ENCODE peak calls at places on chromosome 5, in five cellular contexts. T is aorta, P is astrocyte, C is IMR-90, U is left ventricle myocardium inferior. W is an unnamed sample. For H3K4me1, the result is how much of the 10 kb centered on the place peaks cover.

GRCh38 chr5:62692946-62693713 is 114.5 kb downstream of the LRRC70 start:
- DNase-seq in T (no peak), P (no peak), C (no peak), U (no peak), W (no peak)

GRCh38 chr5:125412051-125412560 is 665.7 kb upstream of the ZNF608 start:
- DNase-seq in T (no peak), P (peak), C (no peak), U (no peak), W (no peak)

GRCh38 chr5:142655339-142656267 is 30.3 kb downstream of the FGF1 start:
- DNase-seq in T (peak), P (no peak), C (peak), U (peak), W (peak)

GRCh38 chr5:1265461-1266455 is 29.1 kb downstream of the TERT start:
- DNase-seq in T (no peak), P (no peak), C (no peak), U (no peak), W (no peak)

GRCh38 chr5:157279605-157280239 is 13.8 kb downstream of the CYFIP2 start:
- DNase-seq in T (no peak), P (no peak), C (no peak), U (no peak), W (no peak)

GRCh38 chr5:107400328-107400727 is 270.4 kb downstream of the EFNA5 start:
- DNase-seq in T (no peak), P (no peak), C (no peak), U (no peak), W (no peak)

GRCh38 chr5:86407711-86408110 is 210.0 kb upstream of the COX7C start:
- DNase-seq in T (no peak), P (no peak), C (no peak), U (no peak), W (no peak)

GRCh38 chr5:159156839-159157238 is 52.5 kb downstream of the RNF145 start:
- DNase-seq in T (no peak), P (peak), C (peak), U (no peak), W (no peak)

GRCh38 chr5:33734541-33734940 is 157.2 kb downstream of the ADAMTS12 start:
- DNase-seq in T (no peak), P (peak), C (peak), U (no peak), W (no peak)

GRCh38 chr5:81755320-81755719 is 4.4 kb upstream of the SSBP2 start:
- DNase-seq in T (peak), P (peak), C (peak), U (peak), W (peak)

GRCh38 chr5:102286465-102286864 is 9.6 kb downstream of the SLCO4C1 start:
- DNase-seq in T (no peak), P (no peak), C (no peak), U (no peak), W (no peak)

GRCh38 chr5:145975361-145976066 is 39.1 kb downstream of the SH3RF2 start:
- DNase-seq in T (peak), P (peak), C (peak), U (no peak), W (peak)

GRCh38 chr5:176857514-176858273 is 41.5 kb downstream of the HK3 start:
- DNase-seq in T (no peak), P (no peak), C (no peak), U (no peak), W (no peak)
- H3K27ac ChIP-seq in T (no peak), P (no peak), C (no peak), U (no peak), W (no peak)

GRCh38 chr5:95815143-95815729 is 7.3 kb downstream of the GLRX start:
- DNase-seq in T (no peak), P (no peak), C (no peak), U (no peak), W (no peak)

GRCh38 chr5:95816803-95817202 is 5.7 kb downstream of the GLRX start:
- DNase-seq in T (no peak), P (no peak), C (no peak), U (no peak), W (no peak)

GRCh38 chr5:95816341-95816740 is 6.2 kb downstream of the GLRX start:
- DNase-seq in T (no peak), P (no peak), C (no peak), U (no peak), W (no peak)

GRCh38 chr5:95818181-95819147 is 4.1 kb downstream of the GLRX start:
- DNase-seq in T (peak), P (no peak), C (no peak), U (no peak), W (no peak)

DNA sequence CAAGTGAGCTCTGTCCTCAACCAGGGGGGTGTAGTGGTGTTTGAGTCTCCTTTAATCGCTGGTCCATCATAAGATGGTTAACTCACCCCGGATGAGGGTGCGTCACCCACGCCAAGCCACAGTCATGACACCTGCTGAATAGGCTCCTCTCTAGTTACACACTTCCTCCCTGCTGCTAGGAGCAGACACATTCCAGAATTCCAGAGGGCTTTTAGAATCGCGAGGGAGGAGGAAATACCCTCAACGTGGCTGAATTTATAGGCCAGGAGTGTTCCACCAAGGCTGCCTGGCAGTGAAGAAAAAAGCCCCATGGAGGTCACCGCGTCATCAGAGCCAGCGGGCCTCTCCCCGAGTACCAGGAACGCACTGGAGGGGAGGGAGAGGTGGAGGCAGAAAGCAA is 5.1 kb downstream of the GLRX start:
- DNase-seq in T (no peak), P (peak), C (peak), U (no peak), W (peak)
- H3K4me3 ChIP-seq in T (no peak), P (no peak), C (no peak), U (peak), W (peak)

GRCh38 chr5:160262665-160263064 is 33.4 kb downstream of the FABP6 start:
- DNase-seq in T (no peak), P (no peak), C (no peak), U (no peak), W (no peak)

GRCh38 chr5:160260881-160261815 is 31.8 kb downstream of the FABP6 start:
- DNase-seq in T (no peak), P (peak), C (peak), U (no peak), W (no peak)

GRCh38 chr5:160260006-160260775 is 30.9 kb downstream of the FABP6 start:
- DNase-seq in T (no peak), P (no peak), C (peak), U (no peak), W (no peak)

GRCh38 chr5:160263326-160263850 is 34.1 kb downstream of the FABP6 start:
- DNase-seq in T (no peak), P (no peak), C (no peak), U (no peak), W (no peak)

DNA sequence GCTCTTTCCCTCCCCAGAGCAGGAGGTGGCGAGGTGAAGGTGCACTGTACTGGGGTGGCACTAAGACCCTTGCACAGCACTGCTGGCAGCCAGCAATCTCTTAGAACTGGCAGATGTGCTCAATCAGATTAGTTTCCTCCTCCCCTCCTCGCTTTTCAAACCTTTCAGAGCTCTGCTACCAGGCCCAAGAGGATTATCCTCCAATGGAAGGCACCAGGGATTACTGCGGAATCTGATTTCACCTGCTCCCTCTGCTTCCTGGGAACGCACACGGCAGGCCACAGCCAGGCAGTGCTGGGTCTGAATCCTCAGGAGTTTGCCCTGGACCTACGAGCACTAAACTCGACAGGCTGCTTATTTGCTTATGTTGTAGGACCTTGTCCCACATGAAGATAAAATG is 32.8 kb downstream of the FABP6 start:
- DNase-seq in T (no peak), P (no peak), C (no peak), U (no peak), W (no peak)
- H3K4me1 ChIP-seq in T (under half), P (under half), C (under half), U (under half), W (under half)

GRCh38 chr5:75055727-75056144 is 3.4 kb upstream of the GCNT4 start:
- DNase-seq in T (no peak), P (peak), C (peak), U (no peak), W (no peak)
- H3K27ac ChIP-seq in T (no peak), P (peak), C (peak), U (no peak), W (no peak)

DNA sequence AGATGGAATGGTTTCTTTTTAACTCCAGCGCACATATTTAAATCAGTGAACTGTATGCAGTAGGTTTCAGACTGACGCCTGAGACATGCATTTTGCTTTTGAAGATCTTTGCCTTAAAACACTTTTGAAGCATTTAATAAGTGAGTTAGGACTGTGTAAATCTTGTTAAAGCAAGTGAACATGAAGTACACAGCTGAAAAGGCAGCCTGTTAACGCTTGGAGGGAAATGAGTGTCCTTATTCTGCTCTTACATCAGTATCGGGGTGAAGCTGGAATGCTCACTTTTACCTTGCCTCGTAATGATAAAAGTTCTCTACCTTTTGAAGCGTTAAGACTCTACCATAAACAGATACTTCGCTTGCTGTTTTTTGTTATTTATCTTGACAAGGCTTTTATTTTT is 552.2 kb downstream of the ZNF608 start:
- DNase-seq in T (no peak), P (no peak), C (no peak), U (no peak), W (no peak)
- H3K4me3 ChIP-seq in T (no peak), P (no peak), C (no peak), U (no peak), W (no peak)

DNA sequence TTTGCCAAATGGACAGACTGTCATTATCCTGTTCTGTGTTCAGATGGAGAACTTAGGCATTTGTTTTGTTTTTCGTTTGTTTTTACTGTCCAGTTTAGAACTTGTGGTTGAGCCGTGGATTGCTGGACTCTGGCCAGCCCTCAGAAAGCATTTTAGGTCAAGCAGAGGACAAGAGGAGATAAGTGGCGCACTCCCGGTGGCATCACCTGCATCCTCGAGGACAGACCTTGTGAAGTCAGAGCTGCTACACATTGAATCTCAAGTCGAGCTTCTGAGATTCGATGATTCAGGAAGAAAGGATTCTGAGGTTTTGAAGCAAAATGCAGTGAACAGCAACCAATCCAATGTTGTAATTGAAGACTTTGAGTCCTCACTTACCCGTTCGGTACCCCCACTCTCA is 8.9 kb downstream of the MTRR start:
- DNase-seq in T (no peak), P (peak), C (peak), U (no peak), W (no peak)
- H3K4me1 ChIP-seq in T (under half), P (under half), C (under half), U (under half), W (under half)

GRCh38 chr5:54909911-54910870 is 75.2 kb downstream of the ESM1 start:
- DNase-seq in T (no peak), P (peak), C (peak), U (no peak), W (no peak)
- H3K27ac ChIP-seq in T (no peak), P (peak), C (peak), U (no peak), W (no peak)

GRCh38 chr5:160155017-160155725 is 35.9 kb upstream of the PWWP2A start:
- DNase-seq in T (no peak), P (no peak), C (no peak), U (no peak), W (no peak)

GRCh38 chr5:160158087-160158486 is 38.8 kb upstream of the PWWP2A start:
- DNase-seq in T (no peak), P (no peak), C (no peak), U (no peak), W (no peak)

GRCh38 chr5:160162910-160163309 is 43.7 kb upstream of the PWWP2A start:
- DNase-seq in T (no peak), P (no peak), C (no peak), U (no peak), W (no peak)

GRCh38 chr5:160161626-160162025 is 42.4 kb upstream of the PWWP2A start:
- DNase-seq in T (no peak), P (no peak), C (no peak), U (no peak), W (no peak)

GRCh38 chr5:160159991-160160826 is 41.0 kb upstream of the PWWP2A start:
- DNase-seq in T (no peak), P (peak), C (peak), U (no peak), W (no peak)
- H3K4me3 ChIP-seq in T (no peak), P (no peak), C (no peak), U (no peak), W (no peak)

GRCh38 chr5:175379867-175380266 is 64.1 kb downstream of the DRD1 start:
- DNase-seq in T (no peak), P (no peak), C (no peak), U (no peak), W (no peak)

GRCh38 chr5:175382171-175382570 is 61.8 kb downstream of the DRD1 start:
- DNase-seq in T (no peak), P (no peak), C (no peak), U (no peak), W (no peak)

GRCh38 chr5:175380701-175381100 is 63.3 kb downstream of the DRD1 start:
- DNase-seq in T (no peak), P (peak), C (no peak), U (no peak), W (no peak)

GRCh38 chr5:175383350-175383749 is 60.6 kb downstream of the DRD1 start:
- DNase-seq in T (no peak), P (peak), C (no peak), U (no peak), W (no peak)

DNA sequence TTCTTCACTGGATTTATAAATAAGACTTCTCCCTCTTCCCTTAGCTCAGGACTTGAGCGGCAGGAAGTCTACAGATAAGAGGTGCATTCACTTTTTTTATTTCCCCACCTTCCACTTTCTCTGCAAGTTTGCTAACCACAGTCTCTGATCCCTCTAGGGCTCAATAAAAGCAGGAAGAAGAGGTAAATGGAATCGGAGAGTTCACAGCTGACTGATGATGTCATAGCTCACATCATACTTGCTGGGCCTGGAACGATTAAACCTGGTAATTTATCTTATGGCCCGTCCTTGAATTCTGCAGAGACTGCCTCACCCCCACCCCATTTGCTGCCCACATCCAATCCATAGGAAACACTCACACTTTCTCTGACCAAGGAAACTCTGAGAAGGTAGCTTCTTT is 62.9 kb downstream of the DRD1 start:
- DNase-seq in T (no peak), P (no peak), C (no peak), U (no peak), W (no peak)
- H3K4me1 ChIP-seq in T (under half), P (under half), C (under half), U (under half), W (under half)